ENCODE peak calls at places on chromosome 16, in ten cellular contexts. One of them, this sample, is unnamed.

GRCh38 chr16:84656557-84657130 is 8.3 kb downstream of the KLHL36 start:
- DNase-seq in Calu3: no peak
- DNase-seq in uterus: no peak
- DNase-seq in Karpas-422: no peak
- DNase-seq in stimulated activated CD8-positive, alpha-beta memory T cell treated with anti-CD3 and anti-CD28 coated beads, Interleukin-4, amount 100 ng/mL, for 1 hour: no peak
- DNase-seq in thoracic aorta: no peak
- DNase-seq in HFFc6: no peak
- DNase-seq in KG1: no peak
- DNase-seq in sigmoid colon: no peak
- DNase-seq in progenitor cell of endocrine pancreas: no peak
- DNase-seq in this sample: no peak

GRCh38 chr16:62135903-62136302 is 99.7 kb upstream of the CDH8 start:
- DNase-seq in KG1: no peak
- DNase-seq in progenitor cell of endocrine pancreas: no peak
- DNase-seq in Karpas-422: no peak
- DNase-seq in uterus: no peak
- DNase-seq in Calu3: no peak
- DNase-seq in stimulated activated CD8-positive, alpha-beta memory T cell treated with anti-CD3 and anti-CD28 coated beads, Interleukin-4, amount 100 ng/mL, for 1 hour: no peak
- DNase-seq in HFFc6: no peak
- DNase-seq in thoracic aorta: no peak
- DNase-seq in sigmoid colon: no peak
- DNase-seq in this sample: peak; percentile 13

GRCh38 chr16:30997887-30998711 is 12.3 kb downstream of the STX1B start:
- DNase-seq in stimulated activated CD8-positive, alpha-beta memory T cell treated with anti-CD3 and anti-CD28 coated beads, Interleukin-4, amount 100 ng/mL, for 1 hour: no peak
- DNase-seq in progenitor cell of endocrine pancreas: no peak
- DNase-seq in Karpas-422: no peak
- DNase-seq in HFFc6: peak; percentile 87
- DNase-seq in thoracic aorta: no peak
- DNase-seq in uterus: peak; percentile 67
- DNase-seq in sigmoid colon: no peak
- DNase-seq in Calu3: peak; percentile 47
- DNase-seq in KG1: no peak
- DNase-seq in this sample: no peak

GRCh38 chr16:88825146-88825545 is 13.4 kb upstream of the APRT start:
- DNase-seq in stimulated activated CD8-positive, alpha-beta memory T cell treated with anti-CD3 and anti-CD28 coated beads, Interleukin-4, amount 100 ng/mL, for 1 hour: no peak
- DNase-seq in Karpas-422: no peak
- DNase-seq in sigmoid colon: no peak
- DNase-seq in thoracic aorta: no peak
- DNase-seq in KG1: no peak
- DNase-seq in uterus: no peak
- DNase-seq in progenitor cell of endocrine pancreas: no peak
- DNase-seq in HFFc6: no peak
- DNase-seq in Calu3: no peak
- DNase-seq in this sample: no peak

GRCh38 chr16:56673916-56674315 is 4.3 kb downstream of the MT1H start:
- DNase-seq in progenitor cell of endocrine pancreas: no peak
- DNase-seq in uterus: no peak
- DNase-seq in HFFc6: peak; percentile 35
- DNase-seq in sigmoid colon: no peak
- DNase-seq in thoracic aorta: no peak
- DNase-seq in stimulated activated CD8-positive, alpha-beta memory T cell treated with anti-CD3 and anti-CD28 coated beads, Interleukin-4, amount 100 ng/mL, for 1 hour: no peak
- DNase-seq in Calu3: no peak
- DNase-seq in Karpas-422: peak; percentile 66
- DNase-seq in KG1: peak; percentile 8
- DNase-seq in this sample: no peak

GRCh38 chr16:19700319-19700781 is 17.7 kb downstream of the KNOP1 start:
- DNase-seq in KG1: no peak
- DNase-seq in Karpas-422: no peak
- DNase-seq in sigmoid colon: no peak
- DNase-seq in HFFc6: no peak
- DNase-seq in thoracic aorta: no peak
- DNase-seq in progenitor cell of endocrine pancreas: no peak
- DNase-seq in stimulated activated CD8-positive, alpha-beta memory T cell treated with anti-CD3 and anti-CD28 coated beads, Interleukin-4, amount 100 ng/mL, for 1 hour: no peak
- DNase-seq in Calu3: peak; percentile 73
- DNase-seq in uterus: peak; percentile 65
- DNase-seq in this sample: no peak

GRCh38 chr16:50712568-50712914 is 19.1 kb downstream of the NOD2 start:
- DNase-seq in Calu3: no peak
- DNase-seq in Karpas-422: no peak
- DNase-seq in progenitor cell of endocrine pancreas: no peak
- DNase-seq in thoracic aorta: no peak
- DNase-seq in sigmoid colon: no peak
- DNase-seq in HFFc6: no peak
- DNase-seq in stimulated activated CD8-positive, alpha-beta memory T cell treated with anti-CD3 and anti-CD28 coated beads, Interleukin-4, amount 100 ng/mL, for 1 hour: no peak
- DNase-seq in uterus: no peak
- DNase-seq in KG1: no peak
- DNase-seq in this sample: no peak

GRCh38 chr16:47311738-47312505 is 148.9 kb downstream of the ITFG1 start:
- DNase-seq in stimulated activated CD8-positive, alpha-beta memory T cell treated with anti-CD3 and anti-CD28 coated beads, Interleukin-4, amount 100 ng/mL, for 1 hour: no peak
- DNase-seq in Karpas-422: peak; percentile 82
- DNase-seq in sigmoid colon: no peak
- DNase-seq in HFFc6: no peak
- DNase-seq in uterus: no peak
- DNase-seq in progenitor cell of endocrine pancreas: no peak
- DNase-seq in Calu3: peak; percentile 42
- DNase-seq in KG1: no peak
- DNase-seq in thoracic aorta: no peak
- DNase-seq in this sample: no peak

GRCh38 chr16:83532634-83533033 is 275.1 kb upstream of the HSBP1 start:
- DNase-seq in progenitor cell of endocrine pancreas: no peak
- DNase-seq in stimulated activated CD8-positive, alpha-beta memory T cell treated with anti-CD3 and anti-CD28 coated beads, Interleukin-4, amount 100 ng/mL, for 1 hour: no peak
- DNase-seq in uterus: no peak
- DNase-seq in sigmoid colon: no peak
- DNase-seq in HFFc6: no peak
- DNase-seq in thoracic aorta: no peak
- DNase-seq in Karpas-422: no peak
- DNase-seq in KG1: no peak
- DNase-seq in Calu3: no peak
- DNase-seq in this sample: no peak